ENCODE peak calls at places on chromosomes 2 and 18, in four cellular contexts. I is GM13976, B is SK-N-SH, C is epithelial cell of esophagus. H is an unnamed sample.

GRCh38 chr2:149732001-149732685 is 144.6 kb upstream of the MMADHC start:
- DNase-seq in C (peak), B (no peak), I (no peak), H (peak)

GRCh38 chr2:180662555-180662954 is 317.9 kb upstream of the UBE2E3 start:
- DNase-seq in B (no peak), I (no peak), C (peak), H (no peak)

GRCh38 chr2:20365249-20365817 is 14.7 kb upstream of the PUM2 start:
- DNase-seq in B (no peak), C (peak), I (peak), H (no peak)

GRCh38 chr2:60213865-60214657 is 339.4 kb downstream of the BCL11A start:
- DNase-seq in C (peak), B (no peak), I (no peak), H (no peak)

GRCh38 chr2:143420313-143420712 is 291.1 kb downstream of the ARHGAP15 start:
- DNase-seq in C (no peak), B (no peak), I (no peak), H (no peak)

GRCh38 chr2:150259746-150260145 is 227.7 kb downstream of the RND3 start:
- DNase-seq in C (no peak), I (no peak), B (no peak), H (no peak)

GRCh38 chr2:221635949-221636348 is 63.8 kb upstream of the EPHA4 start:
- DNase-seq in C (peak), I (no peak), B (no peak), H (no peak)

GRCh38 chr2:97761192-97761591 is 47.8 kb downstream of the ZAP70 start:
- DNase-seq in C (no peak), B (no peak), I (no peak), H (peak)

GRCh38 chr2:80610108-80610507 is 305.6 kb upstream of the LRRTM1 start:
- DNase-seq in C (no peak), B (no peak), I (no peak), H (no peak)

GRCh38 chr18:9792565-9793226 is 84.6 kb downstream of the RAB31 start:
- DNase-seq in C (no peak), I (peak), B (peak), H (peak)

GRCh38 chr2:37189452-37190153 is 1.1 kb upstream of the SULT6B1 start:
- DNase-seq in C (peak), I (no peak), B (no peak), H (peak)